ENCODE peak calls at places on chromosome 16, in ten cellular contexts. R, Q, C, H, P, X, Y, W, J and E are unnamed samples.

GRCh38 chr16:57479422-57480126 is 6.7 kb downstream of the DOK4 start:
- DNase-seq in R (peak), Q (no peak), C (peak), H (no peak), P (no peak), X (peak), Y (peak), W (no peak), J (no peak), E (no peak)

GRCh38 chr16:57156351-57156703 is 29.5 kb downstream of the PSME3IP1 start:
- DNase-seq in R (no peak), Q (no peak), C (no peak), H (no peak), P (no peak), X (no peak), Y (no peak), W (no peak), J (no peak), E (no peak)

GRCh38 chr16:83994087-83994486 is 26.0 kb downstream of the NECAB2 start:
- DNase-seq in R (no peak), Q (no peak), C (no peak), H (no peak), P (no peak), X (no peak), Y (peak), W (no peak), J (peak), E (no peak)

GRCh38 chr16:62022688-62023087 is 13.6 kb downstream of the CDH8 start:
- DNase-seq in R (no peak), Q (no peak), C (no peak), H (no peak), P (no peak), X (no peak), Y (no peak), W (no peak), J (no peak), E (no peak)

GRCh38 chr16:57618306-57619132 is 9.9 kb upstream of the ADGRG1 start:
- DNase-seq in R (peak), Q (no peak), C (peak), H (peak), P (no peak), X (no peak), Y (no peak), W (no peak), J (no peak), E (no peak)

GRCh38 chr16:2148714-2149629 is 547 bp downstream of the RAB26 start:
- DNase-seq in R (no peak), Q (peak), C (peak), H (no peak), P (no peak), X (peak), Y (no peak), W (no peak), J (peak), E (no peak)

GRCh38 chr16:14284930-14285541 is 213.9 kb downstream of the MRTFB start:
- DNase-seq in R (peak), Q (peak), C (peak), H (peak), P (no peak), X (no peak), Y (peak), W (no peak), J (peak), E (peak)

GRCh38 chr16:67393790-67394270 is 532 bp upstream of the TPPP3 start:
- DNase-seq in R (peak), Q (no peak), C (peak), H (no peak), P (no peak), X (no peak), Y (no peak), W (no peak), J (no peak), E (no peak)

GRCh38 chr16:20899503-20900298 is 457 bp downstream of the DCUN1D3 start:
- DNase-seq in R (peak), Q (no peak), C (no peak), H (peak), P (no peak), X (peak), Y (peak), W (no peak), J (no peak), E (no peak)

GRCh38 chr16:74700206-74701040 is at the start of gene MLKL:
- DNase-seq in R (peak), Q (peak), C (peak), H (no peak), P (peak), X (no peak), Y (no peak), W (no peak), J (peak), E (peak)

GRCh38 chr16:31706318-31706717 is 167.3 kb upstream of the ZNF267 start:
- DNase-seq in R (no peak), Q (no peak), C (no peak), H (no peak), P (no peak), X (no peak), Y (no peak), W (no peak), J (no peak), E (no peak)

GRCh38 chr16:72894291-72895151 is 153.4 kb downstream of the ZFHX3 start:
- DNase-seq in R (no peak), Q (no peak), C (no peak), H (no peak), P (peak), X (no peak), Y (peak), W (no peak), J (no peak), E (no peak)

GRCh38 chr16:66270333-66270927 is 96.1 kb upstream of the CDH5 start:
- DNase-seq in R (peak), Q (peak), C (peak), H (peak), P (peak), X (peak), Y (peak), W (no peak), J (peak), E (peak)

GRCh38 chr16:77596243-77596642 is 126.1 kb upstream of the NUDT7 start:
- DNase-seq in R (no peak), Q (no peak), C (no peak), H (no peak), P (no peak), X (no peak), Y (peak), W (no peak), J (no peak), E (no peak)

GRCh38 chr16:49834496-49835009 is 21.4 kb downstream of the ZNF423 start:
- DNase-seq in R (peak), Q (no peak), C (peak), H (no peak), P (peak), X (peak), Y (no peak), W (no peak), J (no peak), E (no peak)

GRCh38 chr16:49510676-49511305 is 137.2 kb downstream of the C16orf78 start:
- DNase-seq in R (peak), Q (no peak), C (no peak), H (no peak), P (no peak), X (no peak), Y (no peak), W (no peak), J (no peak), E (no peak)

GRCh38 chr16:54455021-54455725 is 168.6 kb upstream of the IRX3 start:
- DNase-seq in R (no peak), Q (no peak), C (no peak), H (no peak), P (no peak), X (no peak), Y (no peak), W (no peak), J (no peak), E (no peak)

GRCh38 chr16:8935989-8936388 is 27.7 kb downstream of the USP7 start:
- DNase-seq in R (no peak), Q (no peak), C (peak), H (no peak), P (no peak), X (no peak), Y (no peak), W (no peak), J (no peak), E (no peak)

GRCh38 chr16:84049403-84050060 is 6.9 kb upstream of the SLC38A8 start:
- DNase-seq in R (peak), Q (no peak), C (no peak), H (no peak), P (no peak), X (no peak), Y (no peak), W (no peak), J (no peak), E (no peak)

GRCh38 chr16:8621572-8622314 is at the start of gene METTL22:
- DNase-seq in R (peak), Q (peak), C (peak), H (peak), P (peak), X (peak), Y (peak), W (peak), J (peak), E (peak)

GRCh38 chr16:69108069-69108904 is 2.8 kb downstream of the HAS3 start:
- DNase-seq in R (no peak), Q (no peak), C (peak), H (no peak), P (no peak), X (no peak), Y (no peak), W (no peak), J (no peak), E (no peak)
- H3K4me3 ChIP-seq in R (peak), Q (no peak), C (peak), H (no peak), P (no peak), X (no peak), Y (no peak), W (no peak), J (no peak), E (no peak)

DNA sequence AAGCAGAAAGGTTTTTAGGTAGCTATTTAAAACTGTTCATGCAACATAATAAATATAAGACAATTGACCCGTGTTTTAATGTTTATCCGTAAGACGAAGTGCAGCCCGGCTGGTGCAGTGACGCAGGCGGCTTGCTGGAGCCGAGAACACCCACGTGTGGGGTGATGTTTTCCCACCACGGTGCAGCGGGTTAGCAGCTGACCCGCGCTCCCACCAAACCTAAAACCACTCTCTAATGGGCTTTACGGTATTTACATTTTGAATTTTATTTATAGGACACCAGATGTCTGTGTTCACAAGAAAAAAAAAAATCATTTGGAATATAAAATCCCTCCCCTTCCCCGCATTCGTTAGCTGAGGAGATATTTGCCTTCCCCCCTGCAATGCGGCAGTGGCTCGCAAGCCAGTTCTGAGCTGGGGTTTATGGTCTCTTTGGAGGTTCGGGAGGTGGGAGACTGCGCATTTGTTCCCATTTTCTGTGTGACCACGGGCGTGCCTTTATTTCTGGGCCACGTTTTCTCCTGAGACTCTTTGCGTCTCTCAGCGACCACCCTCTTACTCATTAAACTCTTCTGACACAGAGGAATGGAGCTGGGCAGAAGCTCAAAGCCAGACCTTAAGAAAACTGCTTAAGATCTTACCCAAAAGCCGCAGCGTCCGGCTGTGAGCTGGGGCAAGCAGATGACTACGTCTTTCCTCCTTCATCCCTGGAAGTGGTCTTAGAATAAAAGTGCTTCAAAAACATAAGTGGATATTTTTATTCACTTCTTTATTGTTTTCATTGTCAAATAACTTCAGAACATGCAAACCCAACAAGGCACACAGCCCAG is 301.1 kb downstream of the IRF8 start:
- DNase-seq in R (no peak), Q (no peak), C (no peak), H (no peak), P (no peak), X (no peak), Y (no peak), W (no peak), J (no peak), E (no peak)
- H3K4me3 ChIP-seq in R (no peak), Q (no peak), C (no peak), H (no peak), P (no peak), X (no peak), Y (no peak), W (no peak), J (no peak), E (no peak)

GRCh38 chr16:27337024-27337423 is 23.2 kb downstream of the IL4R start:
- DNase-seq in R (no peak), Q (no peak), C (no peak), H (no peak), P (no peak), X (no peak), Y (no peak), W (no peak), J (no peak), E (no peak)

GRCh38 chr16:27334192-27334764 is 20.5 kb downstream of the IL4R start:
- DNase-seq in R (no peak), Q (no peak), C (no peak), H (no peak), P (no peak), X (no peak), Y (no peak), W (no peak), J (no peak), E (no peak)

GRCh38 chr16:27334874-27335273 is 21.1 kb downstream of the IL4R start:
- DNase-seq in R (no peak), Q (no peak), C (no peak), H (no peak), P (no peak), X (no peak), Y (peak), W (no peak), J (no peak), E (no peak)

GRCh38 chr16:27333549-27333948 is 19.8 kb downstream of the IL4R start:
- DNase-seq in R (no peak), Q (no peak), C (no peak), H (no peak), P (no peak), X (no peak), Y (no peak), W (no peak), J (no peak), E (no peak)

GRCh38 chr16:27335349-27336052 is 21.7 kb downstream of the IL4R start:
- DNase-seq in R (no peak), Q (no peak), C (no peak), H (no peak), P (no peak), X (no peak), Y (no peak), W (no peak), J (no peak), E (no peak)
- H3K4me3 ChIP-seq in R (no peak), Q (no peak), C (no peak), H (no peak), P (no peak), X (no peak), Y (no peak), W (no peak), J (no peak), E (no peak)

GRCh38 chr16:11492808-11493530 is 93.8 kb downstream of the LITAF start:
- DNase-seq in R (no peak), Q (no peak), C (no peak), H (no peak), P (no peak), X (no peak), Y (no peak), W (no peak), J (no peak), E (no peak)
- H3K4me3 ChIP-seq in R (no peak), Q (no peak), C (peak), H (no peak), P (no peak), X (no peak), Y (no peak), W (no peak), J (no peak), E (no peak)

GRCh38 chr16:3792472-3793012 is 75.2 kb upstream of the TRAP1 start:
- DNase-seq in R (no peak), Q (no peak), C (no peak), H (no peak), P (no peak), X (no peak), Y (no peak), W (no peak), J (no peak), E (no peak)
- H3K4me3 ChIP-seq in R (no peak), Q (no peak), C (no peak), H (no peak), P (no peak), X (no peak), Y (no peak), W (no peak), J (no peak), E (no peak)

GRCh38 chr16:354286-354881 is 1.9 kb upstream of the AXIN1 start:
- DNase-seq in R (peak), Q (no peak), C (no peak), H (no peak), P (no peak), X (peak), Y (no peak), W (no peak), J (no peak), E (no peak)
- H3K4me3 ChIP-seq in R (no peak), Q (no peak), C (no peak), H (no peak), P (no peak), X (no peak), Y (no peak), W (no peak), J (no peak), E (no peak)

GRCh38 chr16:70437017-70437581 is 1.8 kb downstream of the ST3GAL2 start:
- DNase-seq in R (peak), Q (no peak), C (peak), H (no peak), P (peak), X (peak), Y (peak), W (no peak), J (no peak), E (no peak)
- H3K4me3 ChIP-seq in R (peak), Q (no peak), C (peak), H (peak), P (no peak), X (no peak), Y (peak), W (peak), J (peak), E (no peak)

GRCh38 chr16:11560701-11561439 is 25.8 kb downstream of the LITAF start:
- DNase-seq in R (peak), Q (no peak), C (peak), H (no peak), P (peak), X (peak), Y (peak), W (no peak), J (no peak), E (peak)
- H3K4me3 ChIP-seq in R (no peak), Q (no peak), C (no peak), H (no peak), P (peak), X (no peak), Y (no peak), W (no peak), J (no peak), E (no peak)

DNA sequence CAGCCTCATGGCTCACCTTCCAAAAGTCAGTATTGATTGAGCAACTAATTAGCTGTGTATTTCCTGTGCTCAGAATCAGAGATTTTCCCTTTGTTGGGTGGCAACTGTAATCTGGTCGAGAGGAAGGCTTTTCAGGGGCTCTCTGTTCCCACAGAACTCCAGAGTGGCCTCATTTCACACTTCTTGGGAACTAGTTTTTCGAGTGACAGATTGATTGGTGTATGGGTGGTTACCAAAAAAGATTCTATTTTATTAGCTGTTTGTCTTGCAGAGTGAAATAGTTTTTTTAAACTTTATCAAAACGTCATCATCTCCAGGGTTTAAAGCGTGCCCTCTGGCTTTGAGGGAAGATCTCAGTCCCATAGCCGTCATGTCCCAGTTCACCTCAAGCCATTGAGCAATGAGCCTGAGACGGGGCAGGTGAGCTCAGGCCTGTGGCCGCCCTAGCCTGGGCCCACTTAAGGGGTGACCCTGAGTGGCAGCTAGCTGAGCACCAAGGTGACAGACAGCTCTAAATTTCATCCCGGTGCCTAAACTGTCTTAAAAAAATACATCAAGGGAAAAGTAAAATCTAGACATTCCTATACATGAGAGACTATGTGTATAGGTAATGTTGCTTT is 53.0 kb downstream of the SMPD3 start:
- DNase-seq in R (no peak), Q (no peak), C (no peak), H (no peak), P (no peak), X (no peak), Y (no peak), W (no peak), J (no peak), E (no peak)
- H3K4me3 ChIP-seq in R (no peak), Q (no peak), C (no peak), H (no peak), P (no peak), X (no peak), Y (no peak), W (no peak), J (no peak), E (no peak)

GRCh38 chr16:85174871-85175723 is 62.8 kb upstream of the CIBAR2 start:
- DNase-seq in R (peak), Q (no peak), C (no peak), H (no peak), P (no peak), X (peak), Y (no peak), W (no peak), J (no peak), E (no peak)
- H3K4me3 ChIP-seq in R (peak), Q (no peak), C (no peak), H (no peak), P (no peak), X (no peak), Y (no peak), W (no peak), J (no peak), E (no peak)